ENCODE peak calls at places on chromosomes 13 and 19, in six cellular contexts. F is WTC11, X is K562, K is H1, N is GM12878, B is HepG2. U is an unnamed sample.

GRCh38 chr19:39341122-39341719 is 1.0 kb upstream of the SAMD4B start:
- DNase-seq in F (peak; percentile 29), X (peak; percentile 48), K (peak; percentile 64), N (no peak), B (no peak), U (peak; percentile 58)

GRCh38 chr19:15419413-15420025 is 731 bp upstream of the AKAP8L start:
- DNase-seq in F (no peak), X (no peak), K (no peak), N (no peak), B (no peak), U (no peak)

GRCh38 chr19:17797397-17798201 is 2.7 kb downstream of the B3GNT3 start:
- DNase-seq in F (no peak), X (no peak), K (no peak), N (no peak), B (peak; percentile 95), U (no peak)

GRCh38 chr19:41785653-41786052 is 10.7 kb upstream of the CEACAM3 start:
- DNase-seq in F (peak; percentile 73), X (peak; percentile 85), K (peak; percentile 74), N (peak; percentile 35), B (peak; percentile 52), U (peak; percentile 93)

GRCh38 chr19:49520705-49521319 is 7.0 kb upstream of the RCN3 start:
- DNase-seq in F (no peak), X (no peak), K (no peak), N (no peak), B (no peak), U (no peak)

GRCh38 chr13:74214321-74214720 is 80.1 kb upstream of the KLF12 start:
- DNase-seq in F (no peak), X (no peak), K (no peak), N (no peak), B (no peak), U (no peak)

GRCh38 chr13:111304603-111305289 is 15.7 kb upstream of the TEX29 start:
- DNase-seq in F (no peak), X (no peak), K (no peak), N (no peak), B (no peak), U (no peak)

GRCh38 chr19:2041686-2042484 is 9.2 kb downstream of the MKNK2 start:
- DNase-seq in F (peak; percentile 99), X (peak; percentile 94), K (peak; percentile 97), N (peak; percentile 73), B (no peak), U (peak; percentile 97)

GRCh38 chr19:5170329-5170745 is 170.3 kb downstream of the PTPRS start:
- DNase-seq in F (peak; percentile 82), X (peak; percentile 62), K (peak; percentile 95), N (no peak), B (no peak), U (peak; percentile 60)

GRCh38 chr13:20460744-20461143 is 64.9 kb downstream of the CRYL1 start:
- DNase-seq in F (no peak), X (no peak), K (no peak), N (no peak), B (no peak), U (peak; percentile 4)

GRCh38 chr19:21569497-21569870 is 64.1 kb downstream of the ZNF429 start:
- DNase-seq in F (no peak), X (no peak), K (no peak), N (no peak), B (no peak), U (no peak)
- TF ChIP-seq CREB1 in F (no peak), X (no peak), K (no peak), N (no peak), B (no peak), U (no peak)

DNA sequence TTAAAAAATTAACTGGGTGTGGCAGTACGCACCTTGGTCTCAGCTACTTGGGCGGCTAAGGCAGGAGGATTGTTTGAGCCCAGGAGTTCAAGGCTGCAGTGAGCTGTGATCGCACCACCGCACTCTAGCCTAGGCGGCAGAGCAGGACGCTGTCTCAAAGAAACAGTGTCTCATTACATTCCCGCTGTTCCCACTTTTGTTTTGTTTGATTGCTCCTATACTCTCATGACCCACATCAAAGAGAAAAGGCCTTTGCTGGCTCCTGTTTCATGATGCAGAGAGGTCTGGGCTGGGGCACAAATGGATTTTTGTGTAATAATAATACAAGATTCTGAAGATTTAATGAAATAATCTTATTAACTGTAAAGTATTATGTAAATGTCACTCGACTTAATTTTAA is 85.7 kb downstream of the LACC1 start:
- DNase-seq in F (no peak), X (no peak), K (no peak), N (no peak), B (no peak), U (no peak)
- TF ChIP-seq CREB1 in F (no peak), X (no peak), K (no peak), N (no peak), B (no peak), U (no peak)

DNA sequence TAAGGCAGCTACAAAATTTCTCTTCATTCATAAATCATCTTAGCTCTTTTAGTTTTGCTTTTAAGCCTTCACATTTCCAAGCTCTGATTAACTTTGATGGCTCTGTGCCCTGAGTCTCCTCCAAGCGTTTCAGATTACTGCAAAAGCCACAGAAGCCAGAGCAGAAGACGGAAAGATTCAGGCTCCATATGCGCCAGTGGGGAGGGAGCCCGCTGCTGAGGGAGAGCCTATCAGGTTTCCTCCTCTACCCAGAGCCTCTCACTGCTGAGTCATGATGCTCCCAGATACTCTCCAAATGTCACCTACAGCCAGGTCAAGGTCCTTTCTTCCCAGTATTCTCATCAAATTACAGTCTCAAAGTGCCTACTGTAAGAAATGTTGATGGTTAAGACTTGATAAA is 193.6 kb downstream of the RAP2A start:
- DNase-seq in F (peak; percentile 26), X (peak; percentile 19), K (no peak), N (no peak), B (peak; percentile 50), U (peak; percentile 42)
- TF ChIP-seq CREB1 in F (no peak), X (no peak), K (no peak), N (no peak), B (no peak), U (no peak)

DNA sequence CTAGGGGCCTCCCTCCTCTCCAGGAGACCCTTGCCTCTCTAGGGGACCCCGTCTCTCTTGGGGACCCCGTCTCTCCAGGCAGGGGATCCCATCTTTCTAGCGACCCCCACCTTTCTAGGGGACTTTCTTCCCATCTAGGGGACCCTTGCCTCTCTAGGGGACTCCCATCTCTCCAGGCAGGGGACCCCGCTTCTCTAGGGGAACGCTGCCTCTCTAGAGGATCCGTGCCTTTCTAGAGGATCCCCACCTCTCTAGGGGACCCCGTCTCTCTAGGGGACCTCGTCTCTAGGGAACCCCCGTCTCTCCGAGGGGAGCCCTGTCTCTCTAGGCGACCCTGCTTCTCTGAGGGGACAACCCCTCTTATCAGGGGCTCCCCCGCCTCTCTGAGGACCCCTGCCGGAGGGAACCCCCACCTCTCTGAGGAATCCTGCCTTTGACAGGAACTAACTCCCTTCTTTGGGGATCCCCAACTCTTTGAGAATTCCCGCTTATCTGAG is 19.1 kb upstream of the GATAD2A start:
- DNase-seq in F (no peak), X (peak; percentile 46), K (peak; percentile 55), N (no peak), B (no peak), U (peak; percentile 52)
- TF ChIP-seq CREB1 in F (no peak), X (no peak), K (no peak), N (no peak), B (no peak), U (no peak)

U was measured in GM23338.